ENCODE peak calls at places on chromosome 4, in six cellular contexts. One of them, this sample, is unnamed.

GRCh38 chr4:105145059-105145912 is 1.4 kb upstream of the TET2 start:
- DNase-seq in tibial artery: no peak
- DNase-seq in mucosa of descending colon: no peak
- DNase-seq in lower lobe of right lung: no peak
- DNase-seq in epithelial cell of proximal tubule: no peak
- DNase-seq in foreskin fibroblast: peak; percentile 51
- DNase-seq in this sample: no peak

GRCh38 chr4:153362184-153362583 is 17.7 kb downstream of the MND1 start:
- DNase-seq in tibial artery: no peak
- DNase-seq in mucosa of descending colon: no peak
- DNase-seq in lower lobe of right lung: no peak
- DNase-seq in epithelial cell of proximal tubule: peak; percentile 39
- DNase-seq in foreskin fibroblast: peak; percentile 11
- DNase-seq in this sample: no peak

GRCh38 chr4:143559757-143560147 is 46.2 kb downstream of the SMARCA5 start:
- DNase-seq in tibial artery: no peak
- DNase-seq in mucosa of descending colon: peak; percentile 55
- DNase-seq in lower lobe of right lung: no peak
- DNase-seq in epithelial cell of proximal tubule: no peak
- DNase-seq in foreskin fibroblast: no peak
- DNase-seq in this sample: no peak

GRCh38 chr4:123621072-123621705 is 224.6 kb downstream of the SPRY1 start:
- DNase-seq in tibial artery: peak; percentile 69
- DNase-seq in mucosa of descending colon: no peak
- DNase-seq in lower lobe of right lung: no peak
- DNase-seq in epithelial cell of proximal tubule: no peak
- DNase-seq in foreskin fibroblast: no peak
- DNase-seq in this sample: peak; percentile 71

GRCh38 chr4:94160774-94161173 is 46.9 kb upstream of the SMARCAD1 start:
- DNase-seq in tibial artery: no peak
- DNase-seq in mucosa of descending colon: no peak
- DNase-seq in lower lobe of right lung: no peak
- DNase-seq in epithelial cell of proximal tubule: no peak
- DNase-seq in foreskin fibroblast: no peak
- DNase-seq in this sample: no peak

GRCh38 chr4:158211288-158211687 is 1.0 kb downstream of the TMEM144 start:
- DNase-seq in tibial artery: no peak
- DNase-seq in mucosa of descending colon: peak; percentile 33
- DNase-seq in lower lobe of right lung: no peak
- DNase-seq in epithelial cell of proximal tubule: no peak
- DNase-seq in foreskin fibroblast: no peak
- DNase-seq in this sample: no peak

GRCh38 chr4:36054750-36055467 is 189.4 kb downstream of the ARAP2 start:
- DNase-seq in tibial artery: no peak
- DNase-seq in mucosa of descending colon: no peak
- DNase-seq in lower lobe of right lung: no peak
- DNase-seq in epithelial cell of proximal tubule: no peak
- DNase-seq in foreskin fibroblast: no peak
- DNase-seq in this sample: peak; percentile 77

GRCh38 chr4:150321113-150321512 is 242.9 kb downstream of the DCLK2 start:
- DNase-seq in tibial artery: no peak
- DNase-seq in mucosa of descending colon: no peak
- DNase-seq in lower lobe of right lung: no peak
- DNase-seq in epithelial cell of proximal tubule: no peak
- DNase-seq in foreskin fibroblast: no peak
- DNase-seq in this sample: no peak

GRCh38 chr4:73883306-73883705 is 14.1 kb downstream of the CXCL1 start:
- DNase-seq in tibial artery: no peak
- DNase-seq in mucosa of descending colon: no peak
- DNase-seq in lower lobe of right lung: no peak
- DNase-seq in epithelial cell of proximal tubule: no peak
- DNase-seq in foreskin fibroblast: peak; percentile 84
- DNase-seq in this sample: peak; percentile 86

GRCh38 chr4:53937918-53938317 is 126.5 kb downstream of the CHIC2 start:
- DNase-seq in tibial artery: no peak
- DNase-seq in mucosa of descending colon: no peak
- DNase-seq in lower lobe of right lung: no peak
- DNase-seq in epithelial cell of proximal tubule: no peak
- DNase-seq in foreskin fibroblast: peak; percentile 60
- DNase-seq in this sample: peak; percentile 81

GRCh38 chr4:115323106-115323684 is 209.8 kb upstream of the NDST4 start:
- DNase-seq in tibial artery: no peak
- DNase-seq in mucosa of descending colon: no peak
- DNase-seq in lower lobe of right lung: no peak
- DNase-seq in epithelial cell of proximal tubule: no peak
- DNase-seq in foreskin fibroblast: no peak
- DNase-seq in this sample: peak; percentile 51

GRCh38 chr4:182770259-182770968 is 146.8 kb downstream of the DCTD start:
- DNase-seq in tibial artery: no peak
- DNase-seq in mucosa of descending colon: no peak
- DNase-seq in lower lobe of right lung: no peak
- DNase-seq in epithelial cell of proximal tubule: no peak
- DNase-seq in foreskin fibroblast: no peak
- DNase-seq in this sample: no peak

GRCh38 chr4:5888706-5889696 is 3.9 kb downstream of the CRMP1 start:
- DNase-seq in tibial artery: no peak
- DNase-seq in mucosa of descending colon: no peak
- DNase-seq in lower lobe of right lung: no peak
- DNase-seq in epithelial cell of proximal tubule: no peak
- DNase-seq in foreskin fibroblast: no peak
- DNase-seq in this sample: no peak

GRCh38 chr4:126834854-126835253 is 797.9 kb upstream of the INTU start:
- DNase-seq in tibial artery: no peak
- DNase-seq in mucosa of descending colon: no peak
- DNase-seq in lower lobe of right lung: no peak
- DNase-seq in epithelial cell of proximal tubule: no peak
- DNase-seq in foreskin fibroblast: no peak
- DNase-seq in this sample: no peak

GRCh38 chr4:135777386-135777785 is 1575.8 kb upstream of the PABPC4L start:
- DNase-seq in tibial artery: no peak
- DNase-seq in mucosa of descending colon: no peak
- DNase-seq in lower lobe of right lung: no peak
- DNase-seq in epithelial cell of proximal tubule: no peak
- DNase-seq in foreskin fibroblast: no peak
- DNase-seq in this sample: no peak

GRCh38 chr4:13626492-13627184 is 887 bp downstream of the BOD1L1 start:
- DNase-seq in tibial artery: no peak
- DNase-seq in mucosa of descending colon: no peak
- DNase-seq in lower lobe of right lung: no peak
- DNase-seq in epithelial cell of proximal tubule: no peak
- DNase-seq in foreskin fibroblast: no peak
- DNase-seq in this sample: no peak

GRCh38 chr4:98662619-98663225 is 4.3 kb upstream of the TSPAN5 start:
- DNase-seq in tibial artery: no peak
- DNase-seq in mucosa of descending colon: no peak
- DNase-seq in lower lobe of right lung: no peak
- DNase-seq in epithelial cell of proximal tubule: no peak
- DNase-seq in foreskin fibroblast: no peak
- DNase-seq in this sample: peak; percentile 89

GRCh38 chr4:139514382-139515059 is 41.5 kb downstream of the SETD7 start:
- DNase-seq in tibial artery: no peak
- DNase-seq in mucosa of descending colon: no peak
- DNase-seq in lower lobe of right lung: no peak
- DNase-seq in epithelial cell of proximal tubule: no peak
- DNase-seq in foreskin fibroblast: no peak
- DNase-seq in this sample: no peak

GRCh38 chr4:5916229-5916628 is 23.3 kb upstream of the CRMP1 start:
- DNase-seq in tibial artery: no peak
- DNase-seq in mucosa of descending colon: no peak
- DNase-seq in lower lobe of right lung: no peak
- DNase-seq in epithelial cell of proximal tubule: no peak
- DNase-seq in foreskin fibroblast: no peak
- DNase-seq in this sample: no peak

GRCh38 chr4:98706200-98706813 is 47.9 kb upstream of the TSPAN5 start:
- DNase-seq in tibial artery: no peak
- DNase-seq in mucosa of descending colon: no peak
- DNase-seq in lower lobe of right lung: no peak
- DNase-seq in epithelial cell of proximal tubule: no peak
- DNase-seq in foreskin fibroblast: no peak
- DNase-seq in this sample: no peak

GRCh38 chr4:124948976-124949597 is 236.6 kb upstream of the ANKRD50 start:
- DNase-seq in tibial artery: no peak
- DNase-seq in mucosa of descending colon: no peak
- DNase-seq in lower lobe of right lung: no peak
- DNase-seq in epithelial cell of proximal tubule: peak; percentile 59
- DNase-seq in foreskin fibroblast: peak; percentile 74
- DNase-seq in this sample: peak; percentile 31

GRCh38 chr4:66501986-66502385 is 831.7 kb upstream of the EPHA5 start:
- DNase-seq in tibial artery: no peak
- DNase-seq in mucosa of descending colon: no peak
- DNase-seq in lower lobe of right lung: no peak
- DNase-seq in epithelial cell of proximal tubule: no peak
- DNase-seq in foreskin fibroblast: no peak
- DNase-seq in this sample: no peak

GRCh38 chr4:138875886-138876608 is 139.5 kb upstream of the NOCT start:
- DNase-seq in tibial artery: no peak
- DNase-seq in mucosa of descending colon: no peak
- DNase-seq in lower lobe of right lung: no peak
- DNase-seq in epithelial cell of proximal tubule: peak; percentile 60
- DNase-seq in foreskin fibroblast: peak; percentile 63
- DNase-seq in this sample: peak; percentile 89

GRCh38 chr4:5973486-5974220 is 44.6 kb downstream of the C4orf50 start:
- DNase-seq in tibial artery: peak; percentile 57
- DNase-seq in mucosa of descending colon: no peak
- DNase-seq in lower lobe of right lung: no peak
- DNase-seq in epithelial cell of proximal tubule: no peak
- DNase-seq in foreskin fibroblast: no peak
- DNase-seq in this sample: no peak

DNA sequence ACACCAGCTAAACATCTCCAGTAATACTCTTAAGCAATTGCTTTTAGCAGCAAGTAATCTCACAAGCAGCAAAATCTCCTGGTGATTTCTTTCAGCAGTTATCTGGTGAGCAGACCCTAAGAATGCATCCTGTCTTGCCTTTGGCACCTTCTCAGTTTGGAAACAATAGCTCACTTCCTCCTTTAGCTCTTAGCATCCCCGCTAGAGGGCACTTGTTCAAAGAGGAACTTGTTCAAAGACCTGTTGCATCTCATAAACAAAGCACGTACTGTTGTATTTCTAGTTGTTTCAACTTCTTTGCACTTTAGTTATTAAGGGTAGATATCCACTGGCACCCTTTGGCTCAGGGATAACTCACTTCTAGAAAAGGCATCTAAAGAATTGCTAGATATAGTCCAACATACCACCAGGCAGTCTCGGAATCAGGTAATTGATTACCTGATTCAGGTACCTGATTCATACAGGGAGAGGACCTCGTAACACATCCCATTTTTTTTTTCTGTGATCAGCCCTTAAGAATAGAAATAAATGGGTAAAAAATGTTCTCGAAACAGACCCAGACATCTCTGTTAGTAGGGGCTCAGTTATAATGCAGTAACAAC is 81.9 kb upstream of the QRFPR start:
- DNase-seq in tibial artery: no peak
- DNase-seq in mucosa of descending colon: no peak
- DNase-seq in lower lobe of right lung: no peak
- DNase-seq in epithelial cell of proximal tubule: no peak
- DNase-seq in foreskin fibroblast: peak; percentile 80
- DNase-seq in this sample: peak; percentile 66
- TF ChIP-seq CTCF in tibial artery: peak; percentile 39
- TF ChIP-seq CTCF in mucosa of descending colon: peak; percentile 22
- TF ChIP-seq CTCF in lower lobe of right lung: peak; percentile 74
- TF ChIP-seq CTCF in epithelial cell of proximal tubule: peak; percentile 92
- TF ChIP-seq CTCF in foreskin fibroblast: peak; percentile 84
- TF ChIP-seq CTCF in this sample: peak; percentile 87

DNA sequence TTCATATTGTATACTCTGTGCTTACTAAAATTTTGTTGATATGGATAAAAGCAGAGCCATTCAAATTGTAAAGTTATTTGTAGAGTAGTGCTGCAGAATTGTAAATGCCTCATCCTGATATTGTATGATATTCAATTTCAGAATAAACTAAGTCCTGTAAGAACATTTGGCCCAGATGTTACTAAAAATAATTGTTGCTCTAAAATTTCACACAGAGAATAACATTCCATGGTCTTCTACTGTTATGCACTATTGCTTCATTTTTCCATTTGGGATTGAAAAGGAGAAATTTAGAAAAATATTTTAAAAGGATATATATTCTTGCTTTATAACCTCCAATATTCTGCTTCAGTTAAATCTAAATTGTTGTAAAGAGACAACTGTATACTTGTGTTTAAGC is 195.6 kb downstream of the LARP7 start:
- DNase-seq in tibial artery: no peak
- DNase-seq in mucosa of descending colon: no peak
- DNase-seq in lower lobe of right lung: no peak
- DNase-seq in epithelial cell of proximal tubule: no peak
- DNase-seq in foreskin fibroblast: no peak
- DNase-seq in this sample: no peak
- H3K4me3 ChIP-seq in tibial artery: no peak overlapping the region
- H3K4me3 ChIP-seq in mucosa of descending colon: no peak overlapping the region
- H3K4me3 ChIP-seq in lower lobe of right lung: no peak overlapping the region
- H3K4me3 ChIP-seq in epithelial cell of proximal tubule: no peak overlapping the region
- H3K4me3 ChIP-seq in foreskin fibroblast: no peak overlapping the region
- H3K4me3 ChIP-seq in this sample: no peak overlapping the region

GRCh38 chr4:155234206-155234605 is 25.8 kb downstream of the NPY2R start:
- DNase-seq in tibial artery: no peak
- DNase-seq in mucosa of descending colon: no peak
- DNase-seq in lower lobe of right lung: no peak
- DNase-seq in epithelial cell of proximal tubule: no peak
- DNase-seq in foreskin fibroblast: no peak
- DNase-seq in this sample: no peak
- TF ChIP-seq CTCF in tibial artery: no peak
- TF ChIP-seq CTCF in mucosa of descending colon: no peak
- TF ChIP-seq CTCF in lower lobe of right lung: no peak
- TF ChIP-seq CTCF in epithelial cell of proximal tubule: no peak
- TF ChIP-seq CTCF in foreskin fibroblast: no peak
- TF ChIP-seq CTCF in this sample: no peak

DNA sequence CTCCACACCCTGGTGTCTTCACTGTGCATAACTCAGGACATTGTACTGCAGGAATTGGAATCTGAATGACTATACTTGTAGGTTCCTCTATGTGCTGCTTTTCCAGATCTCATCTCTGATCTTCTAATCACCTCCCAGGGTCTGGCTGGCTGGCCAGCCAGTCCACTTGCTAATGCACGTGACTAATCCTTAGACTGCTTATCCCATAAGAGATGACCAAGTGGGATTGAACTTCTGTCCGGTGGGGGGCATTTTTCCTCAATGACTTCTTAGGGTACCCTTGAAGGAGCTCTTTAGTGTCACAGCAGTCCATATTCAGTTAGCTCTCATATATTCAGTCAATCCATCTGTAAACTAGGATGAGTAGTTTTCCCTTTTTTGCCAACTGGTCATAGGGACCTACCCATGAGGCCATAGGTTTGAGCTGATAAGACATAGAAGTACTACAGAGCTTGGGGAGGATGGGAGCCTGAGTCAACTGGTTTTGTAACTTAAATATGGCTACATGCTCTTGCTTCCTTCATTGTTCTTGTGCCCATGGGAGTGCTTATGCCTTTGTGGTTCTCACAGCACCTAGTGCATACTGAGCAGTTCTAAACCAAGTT is 71.9 kb upstream of the WDR1 start:
- DNase-seq in tibial artery: no peak
- DNase-seq in mucosa of descending colon: no peak
- DNase-seq in lower lobe of right lung: no peak
- DNase-seq in epithelial cell of proximal tubule: no peak
- DNase-seq in foreskin fibroblast: no peak
- DNase-seq in this sample: no peak
- H3K4me3 ChIP-seq in tibial artery: no peak overlapping the region
- H3K4me3 ChIP-seq in mucosa of descending colon: no peak overlapping the region
- H3K4me3 ChIP-seq in lower lobe of right lung: no peak overlapping the region
- H3K4me3 ChIP-seq in epithelial cell of proximal tubule: no peak overlapping the region
- H3K4me3 ChIP-seq in foreskin fibroblast: no peak overlapping the region
- H3K4me3 ChIP-seq in this sample: no peak overlapping the region